ENCODE peak calls at places on chromosomes 6 and 20, in nine cellular contexts. One of them, this sample, is unnamed.

GRCh38 chr20:37821691-37822655 is 81.0 kb upstream of the VSTM2L start:
- DNase-seq in cardiac muscle cell: peak; percentile 82
- DNase-seq in left ventricle myocardium inferior: no peak
- DNase-seq in heart right ventricle: no peak
- DNase-seq in breast epithelium: no peak
- DNase-seq in fibroblast of lung: peak; percentile 50
- DNase-seq in heart left ventricle: no peak
- DNase-seq in neural progenitor cell: no peak
- DNase-seq in AG04450: peak; percentile 70
- DNase-seq in this sample: no peak

GRCh38 chr6:122068291-122068769 is 331.1 kb upstream of the HSF2 start:
- DNase-seq in heart right ventricle: no peak
- DNase-seq in neural progenitor cell: no peak
- DNase-seq in breast epithelium: no peak
- DNase-seq in fibroblast of lung: no peak
- DNase-seq in AG04450: no peak
- DNase-seq in left ventricle myocardium inferior: no peak
- DNase-seq in cardiac muscle cell: no peak
- DNase-seq in heart left ventricle: no peak
- DNase-seq in this sample: no peak

GRCh38 chr6:103769431-103769830 is 1090.3 kb downstream of the HACE1 start:
- DNase-seq in AG04450: no peak
- DNase-seq in breast epithelium: no peak
- DNase-seq in heart left ventricle: no peak
- DNase-seq in cardiac muscle cell: peak; percentile 0
- DNase-seq in neural progenitor cell: no peak
- DNase-seq in left ventricle myocardium inferior: no peak
- DNase-seq in fibroblast of lung: no peak
- DNase-seq in heart right ventricle: no peak
- DNase-seq in this sample: no peak

GRCh38 chr20:6384368-6384767 is 261.5 kb upstream of the FERMT1 start:
- DNase-seq in AG04450: no peak
- DNase-seq in cardiac muscle cell: no peak
- DNase-seq in neural progenitor cell: no peak
- DNase-seq in heart right ventricle: no peak
- DNase-seq in breast epithelium: no peak
- DNase-seq in left ventricle myocardium inferior: no peak
- DNase-seq in heart left ventricle: no peak
- DNase-seq in fibroblast of lung: no peak
- DNase-seq in this sample: no peak

GRCh38 chr6:40755046-40755681 is 168.0 kb upstream of the LRFN2 start:
- DNase-seq in heart right ventricle: no peak
- DNase-seq in neural progenitor cell: peak; percentile 11
- DNase-seq in left ventricle myocardium inferior: no peak
- DNase-seq in fibroblast of lung: peak; percentile 49
- DNase-seq in breast epithelium: no peak
- DNase-seq in cardiac muscle cell: peak; percentile 30
- DNase-seq in AG04450: peak; percentile 13
- DNase-seq in heart left ventricle: no peak
- DNase-seq in this sample: no peak

GRCh38 chr6:169046483-169047192 is 207.0 kb downstream of the THBS2 start:
- DNase-seq in heart right ventricle: no peak
- DNase-seq in left ventricle myocardium inferior: no peak
- DNase-seq in breast epithelium: no peak
- DNase-seq in fibroblast of lung: peak; percentile 55
- DNase-seq in cardiac muscle cell: no peak
- DNase-seq in AG04450: no peak
- DNase-seq in heart left ventricle: no peak
- DNase-seq in neural progenitor cell: no peak
- DNase-seq in this sample: no peak

GRCh38 chr20:43752561-43753301 is 25.9 kb upstream of the GTSF1L start:
- DNase-seq in neural progenitor cell: no peak
- DNase-seq in fibroblast of lung: peak; percentile 89
- DNase-seq in heart right ventricle: no peak
- DNase-seq in heart left ventricle: no peak
- DNase-seq in breast epithelium: no peak
- DNase-seq in cardiac muscle cell: peak; percentile 94
- DNase-seq in AG04450: no peak
- DNase-seq in left ventricle myocardium inferior: no peak
- DNase-seq in this sample: no peak

GRCh38 chr20:38290829-38291581 is 13.0 kb upstream of the BPI start:
- DNase-seq in left ventricle myocardium inferior: peak; percentile 50
- DNase-seq in neural progenitor cell: peak; percentile 77
- DNase-seq in breast epithelium: no peak
- DNase-seq in fibroblast of lung: peak; percentile 91
- DNase-seq in AG04450: peak; percentile 61
- DNase-seq in cardiac muscle cell: peak; percentile 88
- DNase-seq in heart left ventricle: peak; percentile 66
- DNase-seq in heart right ventricle: peak; percentile 60
- DNase-seq in this sample: no peak

GRCh38 chr6:36822506-36823269 is 16.6 kb downstream of the CPNE5 start:
- DNase-seq in left ventricle myocardium inferior: no peak
- DNase-seq in fibroblast of lung: no peak
- DNase-seq in neural progenitor cell: peak; percentile 65
- DNase-seq in heart left ventricle: no peak
- DNase-seq in cardiac muscle cell: peak; percentile 42
- DNase-seq in heart right ventricle: peak; percentile 73
- DNase-seq in breast epithelium: no peak
- DNase-seq in AG04450: no peak
- DNase-seq in this sample: no peak

GRCh38 chr20:36941403-36941835 is 10.1 kb downstream of the SAMHD1 start:
- DNase-seq in neural progenitor cell: no peak
- DNase-seq in fibroblast of lung: no peak
- DNase-seq in cardiac muscle cell: peak; percentile 56
- DNase-seq in AG04450: no peak
- DNase-seq in heart right ventricle: no peak
- DNase-seq in heart left ventricle: no peak
- DNase-seq in left ventricle myocardium inferior: no peak
- DNase-seq in breast epithelium: no peak
- DNase-seq in this sample: no peak

GRCh38 chr20:18701969-18702368 is 111.6 kb upstream of the SCP2D1 start:
- DNase-seq in heart left ventricle: no peak
- DNase-seq in left ventricle myocardium inferior: no peak
- DNase-seq in AG04450: no peak
- DNase-seq in breast epithelium: no peak
- DNase-seq in heart right ventricle: no peak
- DNase-seq in fibroblast of lung: no peak
- DNase-seq in neural progenitor cell: no peak
- DNase-seq in cardiac muscle cell: no peak
- DNase-seq in this sample: no peak

GRCh38 chr20:4795394-4795793 is 73.7 kb downstream of the PRND start:
- DNase-seq in heart right ventricle: no peak
- DNase-seq in neural progenitor cell: no peak
- DNase-seq in AG04450: peak; percentile 47
- DNase-seq in fibroblast of lung: peak; percentile 63
- DNase-seq in breast epithelium: no peak
- DNase-seq in left ventricle myocardium inferior: no peak
- DNase-seq in heart left ventricle: no peak
- DNase-seq in cardiac muscle cell: peak; percentile 74
- DNase-seq in this sample: no peak

GRCh38 chr6:150072201-150072600 is 3.3 kb upstream of the ULBP3 start:
- DNase-seq in heart left ventricle: peak; percentile 42
- DNase-seq in left ventricle myocardium inferior: no peak
- DNase-seq in cardiac muscle cell: peak; percentile 14
- DNase-seq in neural progenitor cell: no peak
- DNase-seq in breast epithelium: peak; percentile 69
- DNase-seq in fibroblast of lung: peak; percentile 10
- DNase-seq in AG04450: no peak
- DNase-seq in heart right ventricle: no peak
- DNase-seq in this sample: peak; percentile 90

GRCh38 chr6:167154291-167154690 is 3.5 kb downstream of the GPR31 start:
- DNase-seq in heart left ventricle: no peak
- DNase-seq in breast epithelium: no peak
- DNase-seq in cardiac muscle cell: no peak
- DNase-seq in fibroblast of lung: no peak
- DNase-seq in left ventricle myocardium inferior: no peak
- DNase-seq in heart right ventricle: no peak
- DNase-seq in AG04450: no peak
- DNase-seq in neural progenitor cell: no peak
- DNase-seq in this sample: no peak

GRCh38 chr20:46206025-46206424 is 87.9 kb downstream of the CD40 start:
- DNase-seq in fibroblast of lung: peak; percentile 23
- DNase-seq in neural progenitor cell: no peak
- DNase-seq in AG04450: no peak
- DNase-seq in cardiac muscle cell: peak; percentile 69
- DNase-seq in heart right ventricle: peak; percentile 46
- DNase-seq in breast epithelium: no peak
- DNase-seq in left ventricle myocardium inferior: peak; percentile 36
- DNase-seq in heart left ventricle: peak; percentile 55
- DNase-seq in this sample: no peak

GRCh38 chr6:34350937-34351217 is 41.6 kb downstream of the NUDT3 start:
- DNase-seq in cardiac muscle cell: no peak
- DNase-seq in fibroblast of lung: no peak
- DNase-seq in heart left ventricle: no peak
- DNase-seq in heart right ventricle: no peak
- DNase-seq in left ventricle myocardium inferior: no peak
- DNase-seq in AG04450: no peak
- DNase-seq in breast epithelium: no peak
- DNase-seq in neural progenitor cell: no peak
- DNase-seq in this sample: no peak

GRCh38 chr6:34350100-34350936 is 42.2 kb downstream of the NUDT3 start:
- DNase-seq in cardiac muscle cell: peak; percentile 27
- DNase-seq in neural progenitor cell: no peak
- DNase-seq in heart left ventricle: no peak
- DNase-seq in fibroblast of lung: no peak
- DNase-seq in heart right ventricle: no peak
- DNase-seq in AG04450: no peak
- DNase-seq in breast epithelium: no peak
- DNase-seq in left ventricle myocardium inferior: no peak
- DNase-seq in this sample: no peak

GRCh38 chr6:34349226-34349625 is 43.2 kb downstream of the NUDT3 start:
- DNase-seq in AG04450: no peak
- DNase-seq in breast epithelium: no peak
- DNase-seq in neural progenitor cell: no peak
- DNase-seq in left ventricle myocardium inferior: no peak
- DNase-seq in cardiac muscle cell: no peak
- DNase-seq in heart left ventricle: no peak
- DNase-seq in heart right ventricle: no peak
- DNase-seq in fibroblast of lung: no peak
- DNase-seq in this sample: no peak

GRCh38 chr6:34355889-34356288 is 36.6 kb downstream of the NUDT3 start:
- DNase-seq in neural progenitor cell: no peak
- DNase-seq in heart right ventricle: no peak
- DNase-seq in breast epithelium: no peak
- DNase-seq in left ventricle myocardium inferior: no peak
- DNase-seq in cardiac muscle cell: no peak
- DNase-seq in fibroblast of lung: no peak
- DNase-seq in AG04450: no peak
- DNase-seq in heart left ventricle: no peak
- DNase-seq in this sample: no peak

GRCh38 chr6:34352305-34352937 is 40.0 kb downstream of the NUDT3 start:
- DNase-seq in heart right ventricle: no peak
- DNase-seq in AG04450: no peak
- DNase-seq in left ventricle myocardium inferior: no peak
- DNase-seq in fibroblast of lung: peak; percentile 34
- DNase-seq in breast epithelium: no peak
- DNase-seq in neural progenitor cell: no peak
- DNase-seq in heart left ventricle: no peak
- DNase-seq in cardiac muscle cell: peak; percentile 45
- DNase-seq in this sample: no peak
- H3K27ac ChIP-seq in heart right ventricle: peak overlapping the region; percentile 21
- H3K27ac ChIP-seq in AG04450: no peak overlapping the region
- H3K27ac ChIP-seq in left ventricle myocardium inferior: peak overlapping the region; percentile 7
- H3K27ac ChIP-seq in fibroblast of lung: peak overlapping the region; percentile 27
- H3K27ac ChIP-seq in breast epithelium: no peak overlapping the region
- H3K27ac ChIP-seq in neural progenitor cell: no peak overlapping the region
- H3K27ac ChIP-seq in heart left ventricle: no peak overlapping the region
- H3K27ac ChIP-seq in cardiac muscle cell: no peak overlapping the region
- H3K27ac ChIP-seq in this sample: no peak overlapping the region

GRCh38 chr20:23058240-23058639 is 8.8 kb upstream of the THBD start:
- DNase-seq in breast epithelium: no peak
- DNase-seq in AG04450: no peak
- DNase-seq in left ventricle myocardium inferior: no peak
- DNase-seq in neural progenitor cell: no peak
- DNase-seq in fibroblast of lung: no peak
- DNase-seq in cardiac muscle cell: no peak
- DNase-seq in heart right ventricle: no peak
- DNase-seq in heart left ventricle: no peak
- DNase-seq in this sample: no peak
- TF ChIP-seq CTCF in breast epithelium: no peak
- TF ChIP-seq CTCF in AG04450: peak; percentile 23
- TF ChIP-seq CTCF in left ventricle myocardium inferior: peak; percentile 20
- TF ChIP-seq CTCF in neural progenitor cell: no peak
- TF ChIP-seq CTCF in fibroblast of lung: peak; percentile 7
- TF ChIP-seq CTCF in cardiac muscle cell: no peak
- TF ChIP-seq CTCF in heart right ventricle: no peak
- TF ChIP-seq CTCF in heart left ventricle: peak; percentile 7
- TF ChIP-seq CTCF in this sample: no peak

GRCh38 chr6:1312444-1313363 is 806 bp downstream of the FOXQ1 start:
- DNase-seq in AG04450: no peak
- DNase-seq in left ventricle myocardium inferior: no peak
- DNase-seq in breast epithelium: no peak
- DNase-seq in heart left ventricle: no peak
- DNase-seq in neural progenitor cell: peak; percentile 66
- DNase-seq in heart right ventricle: no peak
- DNase-seq in cardiac muscle cell: no peak
- DNase-seq in fibroblast of lung: no peak
- DNase-seq in this sample: no peak

GRCh38 chr6:1312193-1312443 is 220 bp downstream of the FOXQ1 start:
- DNase-seq in neural progenitor cell: no peak
- DNase-seq in fibroblast of lung: no peak
- DNase-seq in heart right ventricle: no peak
- DNase-seq in cardiac muscle cell: no peak
- DNase-seq in AG04450: no peak
- DNase-seq in breast epithelium: no peak
- DNase-seq in left ventricle myocardium inferior: no peak
- DNase-seq in heart left ventricle: no peak
- DNase-seq in this sample: no peak

GRCh38 chr6:1313364-1313754 is 1.5 kb downstream of the FOXQ1 start:
- DNase-seq in heart right ventricle: no peak
- DNase-seq in heart left ventricle: no peak
- DNase-seq in cardiac muscle cell: no peak
- DNase-seq in AG04450: no peak
- DNase-seq in fibroblast of lung: no peak
- DNase-seq in left ventricle myocardium inferior: no peak
- DNase-seq in neural progenitor cell: no peak
- DNase-seq in breast epithelium: no peak
- DNase-seq in this sample: no peak

GRCh38 chr6:1310628-1311399 is 1.1 kb upstream of the FOXQ1 start:
- DNase-seq in breast epithelium: no peak
- DNase-seq in AG04450: no peak
- DNase-seq in heart left ventricle: no peak
- DNase-seq in heart right ventricle: no peak
- DNase-seq in fibroblast of lung: no peak
- DNase-seq in left ventricle myocardium inferior: no peak
- DNase-seq in neural progenitor cell: peak; percentile 39
- DNase-seq in cardiac muscle cell: no peak
- DNase-seq in this sample: peak; percentile 79

GRCh38 chr6:1311400-1312192 is at the start of gene FOXQ1:
- DNase-seq in fibroblast of lung: peak; percentile 76
- DNase-seq in heart right ventricle: no peak
- DNase-seq in cardiac muscle cell: peak; percentile 40
- DNase-seq in breast epithelium: no peak
- DNase-seq in AG04450: no peak
- DNase-seq in neural progenitor cell: peak; percentile 72
- DNase-seq in heart left ventricle: no peak
- DNase-seq in left ventricle myocardium inferior: no peak
- DNase-seq in this sample: peak; percentile 94
- H3K27ac ChIP-seq in fibroblast of lung: peak within 1 kb of the TSS; percentile 6
- H3K27ac ChIP-seq in heart right ventricle: no peak within 1 kb of the TSS
- H3K27ac ChIP-seq in cardiac muscle cell: no peak within 1 kb of the TSS
- H3K27ac ChIP-seq in breast epithelium: peak within 1 kb of the TSS; percentile 83
- H3K27ac ChIP-seq in AG04450: no peak within 1 kb of the TSS
- H3K27ac ChIP-seq in neural progenitor cell: no peak within 1 kb of the TSS
- H3K27ac ChIP-seq in heart left ventricle: no peak within 1 kb of the TSS
- H3K27ac ChIP-seq in left ventricle myocardium inferior: no peak within 1 kb of the TSS
- H3K27ac ChIP-seq in this sample: peak within 1 kb of the TSS; percentile 84

GRCh38 chr6:123888779-123889513 is 85.3 kb downstream of the NKAIN2 start:
- DNase-seq in heart right ventricle: no peak
- DNase-seq in heart left ventricle: peak; percentile 27
- DNase-seq in left ventricle myocardium inferior: no peak
- DNase-seq in AG04450: no peak
- DNase-seq in cardiac muscle cell: no peak
- DNase-seq in neural progenitor cell: no peak
- DNase-seq in fibroblast of lung: no peak
- DNase-seq in breast epithelium: no peak
- DNase-seq in this sample: no peak
- TF ChIP-seq CTCF in heart right ventricle: no peak
- TF ChIP-seq CTCF in heart left ventricle: no peak
- TF ChIP-seq CTCF in left ventricle myocardium inferior: no peak
- TF ChIP-seq CTCF in AG04450: no peak
- TF ChIP-seq CTCF in cardiac muscle cell: no peak
- TF ChIP-seq CTCF in neural progenitor cell: no peak
- TF ChIP-seq CTCF in fibroblast of lung: no peak
- TF ChIP-seq CTCF in breast epithelium: no peak
- TF ChIP-seq CTCF in this sample: no peak